ENCODE peak calls at places on chromosomes 5 and 9, in nine cellular contexts. T, A, L, O, M, D, Y, V and J are unnamed samples.

GRCh38 chr5:56595561-56595960 is 219.8 kb upstream of the MAP3K1 start:
- DNase-seq in T (no peak), A (no peak), L (peak; percentile 23), O (no peak), M (no peak), D (no peak), Y (no peak), V (no peak), J (no peak)

GRCh38 chr9:89606049-89606481 is 1.3 kb downstream of the GADD45G start:
- DNase-seq in T (peak; percentile 75), A (peak; percentile 80), L (peak; percentile 74), O (peak; percentile 91), M (peak; percentile 64), D (peak; percentile 84), Y (peak; percentile 36), V (peak; percentile 91), J (no peak)

GRCh38 chr5:59873113-59873512 is 20.4 kb downstream of the PDE4D start:
- DNase-seq in T (peak; percentile 70), A (no peak), L (peak; percentile 90), O (no peak), M (peak; percentile 95), D (no peak), Y (no peak), V (no peak), J (peak; percentile 75)

GRCh38 chr5:144004146-144004545 is 166.3 kb downstream of the YIPF5 start:
- DNase-seq in T (peak; percentile 91), A (no peak), L (peak; percentile 25), O (no peak), M (no peak), D (no peak), Y (no peak), V (no peak), J (no peak)

GRCh38 chr5:180618830-180619562 is 27.7 kb upstream of the SCGB3A1 start:
- DNase-seq in T (peak; percentile 47), A (peak; percentile 91), L (peak; percentile 63), O (no peak), M (peak; percentile 28), D (no peak), Y (peak; percentile 25), V (no peak), J (no peak)

GRCh38 chr5:151483176-151483575 is 35.8 kb downstream of the SLC36A1 start:
- DNase-seq in T (peak; percentile 68), A (peak; percentile 30), L (peak; percentile 86), O (no peak), M (peak; percentile 79), D (no peak), Y (no peak), V (no peak), J (no peak)

GRCh38 chr5:100623719-100624118 is 88.5 kb downstream of the FAM174A start:
- DNase-seq in T (peak; percentile 49), A (no peak), L (peak; percentile 78), O (no peak), M (peak; percentile 31), D (no peak), Y (no peak), V (no peak), J (no peak)

GRCh38 chr9:128098936-128099931 is 28.3 kb downstream of the PTGES2 start:
- DNase-seq in T (peak; percentile 28), A (no peak), L (peak; percentile 58), O (no peak), M (peak; percentile 65), D (no peak), Y (peak; percentile 29), V (no peak), J (no peak)

GRCh38 chr5:43400082-43400481 is 12.1 kb downstream of the CCL28 start:
- DNase-seq in T (peak; percentile 35), A (no peak), L (peak; percentile 63), O (no peak), M (peak; percentile 13), D (no peak), Y (no peak), V (no peak), J (no peak)

GRCh38 chr9:116791314-116791713 is 104.2 kb downstream of the TRIM32 start:
- DNase-seq in T (no peak), A (no peak), L (peak; percentile 33), O (no peak), M (no peak), D (no peak), Y (no peak), V (no peak), J (no peak)

GRCh38 chr9:134234001-134234660 is 69.8 kb upstream of the RNU6ATAC start:
- DNase-seq in T (no peak), A (no peak), L (no peak), O (no peak), M (no peak), D (no peak), Y (no peak), V (no peak), J (no peak)

GRCh38 chr5:57598756-57599155 is 116.1 kb upstream of the ACTBL2 start:
- DNase-seq in T (peak; percentile 82), A (no peak), L (peak; percentile 78), O (no peak), M (peak; percentile 43), D (no peak), Y (no peak), V (no peak), J (peak; percentile 33)

GRCh38 chr9:7402704-7403389 is 396.7 kb downstream of the DMAC1 start:
- DNase-seq in T (peak; percentile 10), A (no peak), L (peak; percentile 21), O (no peak), M (no peak), D (no peak), Y (no peak), V (no peak), J (no peak)

DNA sequence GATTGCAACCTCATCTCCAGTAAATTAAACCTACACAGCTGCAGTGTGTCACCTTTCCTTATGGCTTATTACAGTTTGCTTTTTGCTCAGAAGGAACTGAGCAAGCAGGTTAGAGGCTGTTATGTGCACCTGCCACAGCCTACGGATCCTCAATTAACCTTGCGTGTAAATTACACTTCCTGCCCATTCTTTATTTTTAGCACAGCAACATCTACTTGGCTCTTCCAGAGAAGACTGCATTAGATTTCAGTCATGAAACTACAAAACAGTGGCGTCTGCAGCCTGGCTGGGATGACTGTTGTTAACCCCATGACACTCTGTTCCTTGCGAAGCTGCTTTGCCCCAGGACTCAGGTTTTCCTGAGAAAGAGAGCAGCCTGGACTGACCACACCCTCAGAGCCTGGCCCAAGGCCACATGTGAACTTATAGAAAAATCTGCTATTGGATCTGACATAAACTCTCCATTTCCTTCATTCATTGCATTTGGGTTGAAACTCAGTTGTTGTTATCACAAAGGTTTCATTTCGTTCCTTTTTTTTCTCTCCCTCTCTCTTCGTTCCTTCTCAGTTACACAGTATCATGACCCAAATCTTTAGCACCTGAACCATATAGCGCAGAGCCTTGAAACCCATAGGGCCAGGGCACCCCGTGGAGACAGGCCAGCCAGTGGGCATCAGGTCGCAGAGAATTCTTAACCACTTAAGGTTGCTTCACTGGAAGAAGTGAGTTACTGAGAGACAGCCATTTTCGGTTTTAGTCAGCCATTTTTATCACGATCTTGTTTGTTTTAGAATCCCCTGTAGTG is 138.6 kb downstream of the PALM2AKAP2 start:
- DNase-seq in T (no peak), A (no peak), L (peak; percentile 33), O (no peak), M (no peak), D (no peak), Y (no peak), V (no peak), J (no peak)
- H3K4me3 ChIP-seq in T (no peak overlapping the region), A (no peak overlapping the region), L (no peak overlapping the region), O (no peak overlapping the region), M (no peak overlapping the region), D (no peak overlapping the region), Y (no peak overlapping the region), V (no peak overlapping the region), J (no peak overlapping the region)

GRCh38 chr9:87497604-87498045 is at the start of gene DAPK1:
- DNase-seq in T (peak; percentile 13), A (peak; percentile 94), L (peak; percentile 38), O (no peak), M (no peak), D (no peak), Y (no peak), V (peak; percentile 84), J (no peak)

GRCh38 chr9:87498816-87499454 is 1.3 kb downstream of the DAPK1 start:
- DNase-seq in T (no peak), A (no peak), L (no peak), O (no peak), M (no peak), D (no peak), Y (no peak), V (no peak), J (no peak)

GRCh38 chr9:87499455-87500015 is 1.9 kb downstream of the DAPK1 start:
- DNase-seq in T (no peak), A (no peak), L (no peak), O (no peak), M (no peak), D (no peak), Y (no peak), V (no peak), J (no peak)

GRCh38 chr9:87497080-87497603 is 525 bp upstream of the DAPK1 start:
- DNase-seq in T (no peak), A (peak; percentile 57), L (no peak), O (no peak), M (no peak), D (no peak), Y (no peak), V (no peak), J (no peak)

DNA sequence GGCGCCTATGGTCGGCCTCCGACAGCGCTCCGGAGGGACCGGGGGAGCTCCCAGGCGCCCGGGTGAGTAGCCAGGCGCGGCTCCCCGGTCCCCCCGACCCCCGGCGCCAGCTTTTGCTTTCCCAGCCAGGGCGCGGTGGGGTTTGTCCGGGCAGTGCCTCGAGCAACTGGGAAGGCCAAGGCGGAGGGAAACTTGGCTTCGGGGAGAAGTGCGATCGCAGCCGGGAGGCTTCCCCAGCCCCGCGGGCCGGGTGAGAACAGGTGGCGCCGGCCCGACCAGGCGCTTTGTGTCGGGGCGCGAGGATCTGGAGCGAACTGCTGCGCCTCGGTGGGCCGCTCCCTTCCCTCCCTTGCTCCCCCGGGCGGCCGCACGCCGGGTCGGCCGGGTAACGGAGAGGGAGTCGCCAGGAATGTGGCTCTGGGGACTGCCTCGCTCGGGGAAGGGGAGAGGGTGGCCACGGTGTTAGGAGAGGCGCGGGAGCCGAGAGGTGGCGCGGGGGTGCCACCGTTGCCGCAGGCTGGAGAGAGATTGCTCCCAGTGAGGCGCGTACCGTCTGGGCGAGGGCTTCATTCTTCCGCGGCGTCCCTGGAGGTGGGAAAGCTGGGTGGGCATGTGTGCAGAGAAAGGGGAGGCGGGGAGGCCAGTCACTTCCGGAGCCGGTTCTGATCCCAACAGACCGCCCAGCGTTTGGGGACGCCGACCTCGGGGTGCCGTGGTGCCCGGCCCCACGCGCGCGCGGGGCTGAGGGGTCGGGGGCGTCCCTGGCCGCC is 564 bp downstream of the DAPK1 start:
- DNase-seq in T (peak; percentile 8), A (peak; percentile 88), L (peak; percentile 32), O (no peak), M (no peak), D (no peak), Y (no peak), V (peak; percentile 70), J (no peak)
- TF ChIP-seq CTCF in T (no peak), A (peak; percentile 69), L (peak; percentile 26), O (no peak), M (no peak), D (no peak), Y (no peak), V (no peak), J (no peak)

GRCh38 chr5:170436335-170436734 is 47.2 kb upstream of the KCNMB1 start:
- DNase-seq in T (no peak), A (no peak), L (no peak), O (peak; percentile 38), M (no peak), D (no peak), Y (no peak), V (no peak), J (no peak)
- H3K4me3 ChIP-seq in T (no peak overlapping the region), A (no peak overlapping the region), L (no peak overlapping the region), O (no peak overlapping the region), M (no peak overlapping the region), D (no peak overlapping the region), Y (no peak overlapping the region), V (no peak overlapping the region), J (no peak overlapping the region)

GRCh38 chr5:55324815-55325418 is 17.1 kb downstream of the MTREX start:
- DNase-seq in T (peak; percentile 63), A (no peak), L (peak; percentile 81), O (no peak), M (peak; percentile 68), D (no peak), Y (no peak), V (no peak), J (no peak)
- TF ChIP-seq CTCF in T (peak; percentile 73), A (peak; percentile 74), L (peak; percentile 71), O (peak; percentile 30), M (peak; percentile 79), D (peak; percentile 32), Y (peak; percentile 67), V (peak; percentile 58), J (peak; percentile 56)